ENCODE peak calls at places on chromosomes 1 and 21, in four cellular contexts. Q, F, J and P are unnamed samples.
A peak's percentile ranks its signal among the peaks of the same experiment; 100 is the strongest.

GRCh38 chr1:236502579-236502971 is 21.2 kb upstream of the LGALS8 start:
- DNase-seq in Q (no peak), F (no peak), J (no peak), P (no peak)

GRCh38 chr1:73903092-73903491 is 294.9 kb downstream of the LRRIQ3 start:
- DNase-seq in Q (no peak), F (no peak), J (no peak), P (no peak)

GRCh38 chr1:66652556-66652955 is 99.7 kb upstream of the DYNLT5 start:
- DNase-seq in Q (no peak), F (no peak), J (no peak), P (no peak)

GRCh38 chr1:154174654-154175053 is 17.2 kb downstream of the TPM3 start:
- DNase-seq in Q (no peak), F (no peak), J (no peak), P (no peak)

GRCh38 chr1:226882631-226883409 is 12.4 kb downstream of the PSEN2 start:
- DNase-seq in Q (peak; percentile 33), F (no peak), J (no peak), P (peak; percentile 61)

GRCh38 chr21:45982256-45982757 is 737 bp downstream of the COL6A1 start:
- DNase-seq in Q (no peak), F (no peak), J (no peak), P (no peak)

GRCh38 chr21:25867041-25867440 is 132.3 kb downstream of the GABPA start:
- DNase-seq in Q (no peak), F (no peak), J (no peak), P (no peak)

GRCh38 chr1:155125946-155126493 is 1.7 kb upstream of the EFNA1 start:
- DNase-seq in Q (no peak), F (no peak), J (no peak), P (no peak)

GRCh38 chr1:182671779-182672486 is 12.5 kb downstream of the RGS8 start:
- DNase-seq in Q (no peak), F (no peak), J (no peak), P (no peak)

GRCh38 chr1:58397187-58397820 is 149.2 kb downstream of the OMA1 start:
- DNase-seq in Q (no peak), F (no peak), J (no peak), P (no peak)

GRCh38 chr1:162319510-162320160 is 57.0 kb downstream of the SPATA46 start:
- DNase-seq in Q (no peak), F (no peak), J (no peak), P (no peak)

GRCh38 chr1:115089443-115090340 is at the start of gene TSPAN2:
- DNase-seq in Q (peak; percentile 43), F (peak; percentile 47), J (peak; percentile 65), P (peak; percentile 46)